ENCODE peak calls at places on chromosomes 12 and 14, in five cellular contexts. One of them, this sample, is unnamed.

GRCh38 chr12:127550271-127550670 is 716.7 kb upstream of the TMEM132C start:
- DNase-seq in GM13976: no peak
- DNase-seq in activated naive CD8-positive, alpha-beta T cell treated with anti-CD3 and anti-CD28 coated beads, Interleukin-2, amount 50 U/mL, for 24 hours: no peak
- DNase-seq in HFF-Myc: no peak
- DNase-seq in NCI-H1417: no peak
- DNase-seq in this sample: no peak

GRCh38 chr12:12909228-12909994 is 18.0 kb downstream of the GPRC5A start:
- DNase-seq in activated naive CD8-positive, alpha-beta T cell treated with anti-CD3 and anti-CD28 coated beads, Interleukin-2, amount 50 U/mL, for 24 hours: no peak
- DNase-seq in HFF-Myc: no peak
- DNase-seq in NCI-H1417: no peak
- DNase-seq in GM13976: peak
- DNase-seq in this sample: no peak

GRCh38 chr12:116713529-116713928 is 24.3 kb downstream of the SPRING1 start:
- DNase-seq in activated naive CD8-positive, alpha-beta T cell treated with anti-CD3 and anti-CD28 coated beads, Interleukin-2, amount 50 U/mL, for 24 hours: no peak
- DNase-seq in GM13976: no peak
- DNase-seq in NCI-H1417: no peak
- DNase-seq in HFF-Myc: no peak
- DNase-seq in this sample: no peak

GRCh38 chr12:119835068-119835467 is 42.1 kb downstream of the CIT start:
- DNase-seq in activated naive CD8-positive, alpha-beta T cell treated with anti-CD3 and anti-CD28 coated beads, Interleukin-2, amount 50 U/mL, for 24 hours: no peak
- DNase-seq in HFF-Myc: no peak
- DNase-seq in NCI-H1417: no peak
- DNase-seq in GM13976: no peak
- DNase-seq in this sample: no peak

GRCh38 chr12:57893460-57894353 is 47.2 kb upstream of the CTDSP2 start:
- DNase-seq in activated naive CD8-positive, alpha-beta T cell treated with anti-CD3 and anti-CD28 coated beads, Interleukin-2, amount 50 U/mL, for 24 hours: no peak
- DNase-seq in HFF-Myc: peak
- DNase-seq in GM13976: no peak
- DNase-seq in NCI-H1417: no peak
- DNase-seq in this sample: peak

GRCh38 chr12:101298426-101298825 is 18.5 kb downstream of the UTP20 start:
- DNase-seq in GM13976: no peak
- DNase-seq in NCI-H1417: no peak
- DNase-seq in activated naive CD8-positive, alpha-beta T cell treated with anti-CD3 and anti-CD28 coated beads, Interleukin-2, amount 50 U/mL, for 24 hours: no peak
- DNase-seq in HFF-Myc: peak
- DNase-seq in this sample: no peak

GRCh38 chr12:123089125-123089524 is 61.8 kb downstream of the PITPNM2 start:
- DNase-seq in activated naive CD8-positive, alpha-beta T cell treated with anti-CD3 and anti-CD28 coated beads, Interleukin-2, amount 50 U/mL, for 24 hours: no peak
- DNase-seq in GM13976: no peak
- DNase-seq in NCI-H1417: no peak
- DNase-seq in HFF-Myc: no peak
- DNase-seq in this sample: no peak

GRCh38 chr12:54374555-54375257 is 9.8 kb downstream of the ZNF385A start:
- DNase-seq in NCI-H1417: no peak
- DNase-seq in HFF-Myc: no peak
- DNase-seq in GM13976: no peak
- DNase-seq in activated naive CD8-positive, alpha-beta T cell treated with anti-CD3 and anti-CD28 coated beads, Interleukin-2, amount 50 U/mL, for 24 hours: no peak
- DNase-seq in this sample: no peak

GRCh38 chr12:49619286-49619685 is 4.1 kb upstream of the PRPF40B start:
- DNase-seq in GM13976: no peak
- DNase-seq in HFF-Myc: no peak
- DNase-seq in NCI-H1417: no peak
- DNase-seq in activated naive CD8-positive, alpha-beta T cell treated with anti-CD3 and anti-CD28 coated beads, Interleukin-2, amount 50 U/mL, for 24 hours: no peak
- DNase-seq in this sample: peak

GRCh38 chr14:90577661-90578282 is 180.9 kb downstream of the CALM1 start:
- DNase-seq in GM13976: no peak
- DNase-seq in NCI-H1417: no peak
- DNase-seq in activated naive CD8-positive, alpha-beta T cell treated with anti-CD3 and anti-CD28 coated beads, Interleukin-2, amount 50 U/mL, for 24 hours: no peak
- DNase-seq in HFF-Myc: no peak
- DNase-seq in this sample: no peak

GRCh38 chr12:3446653-3447270 is 44.2 kb upstream of the PRMT8 start:
- DNase-seq in HFF-Myc: no peak
- DNase-seq in NCI-H1417: no peak
- DNase-seq in activated naive CD8-positive, alpha-beta T cell treated with anti-CD3 and anti-CD28 coated beads, Interleukin-2, amount 50 U/mL, for 24 hours: no peak
- DNase-seq in GM13976: no peak
- DNase-seq in this sample: no peak

GRCh38 chr14:34175574-34175973 is 224.7 kb upstream of the EGLN3 start:
- DNase-seq in NCI-H1417: no peak
- DNase-seq in activated naive CD8-positive, alpha-beta T cell treated with anti-CD3 and anti-CD28 coated beads, Interleukin-2, amount 50 U/mL, for 24 hours: no peak
- DNase-seq in HFF-Myc: no peak
- DNase-seq in GM13976: no peak
- DNase-seq in this sample: no peak

GRCh38 chr14:68948686-68949085 is 30.4 kb downstream of the ACTN1 start:
- DNase-seq in GM13976: no peak
- DNase-seq in NCI-H1417: no peak
- DNase-seq in activated naive CD8-positive, alpha-beta T cell treated with anti-CD3 and anti-CD28 coated beads, Interleukin-2, amount 50 U/mL, for 24 hours: no peak
- DNase-seq in HFF-Myc: no peak
- DNase-seq in this sample: no peak

GRCh38 chr12:52044284-52044983 is 6.8 kb upstream of the NR4A1 start:
- DNase-seq in activated naive CD8-positive, alpha-beta T cell treated with anti-CD3 and anti-CD28 coated beads, Interleukin-2, amount 50 U/mL, for 24 hours: no peak
- DNase-seq in GM13976: no peak
- DNase-seq in NCI-H1417: no peak
- DNase-seq in HFF-Myc: no peak
- DNase-seq in this sample: no peak

GRCh38 chr12:31322651-31323248 is 3.2 kb downstream of the SINHCAF start:
- DNase-seq in NCI-H1417: no peak
- DNase-seq in HFF-Myc: peak
- DNase-seq in activated naive CD8-positive, alpha-beta T cell treated with anti-CD3 and anti-CD28 coated beads, Interleukin-2, amount 50 U/mL, for 24 hours: no peak
- DNase-seq in GM13976: no peak
- DNase-seq in this sample: no peak

GRCh38 chr14:23551266-23552028 is at the start of gene ZFHX2:
- DNase-seq in HFF-Myc: no peak
- DNase-seq in activated naive CD8-positive, alpha-beta T cell treated with anti-CD3 and anti-CD28 coated beads, Interleukin-2, amount 50 U/mL, for 24 hours: peak
- DNase-seq in NCI-H1417: peak
- DNase-seq in GM13976: peak
- DNase-seq in this sample: no peak

GRCh38 chr12:47377414-47378221 is 297.9 kb upstream of the AMIGO2 start:
- DNase-seq in NCI-H1417: no peak
- DNase-seq in activated naive CD8-positive, alpha-beta T cell treated with anti-CD3 and anti-CD28 coated beads, Interleukin-2, amount 50 U/mL, for 24 hours: no peak
- DNase-seq in HFF-Myc: peak
- DNase-seq in GM13976: no peak
- DNase-seq in this sample: no peak

GRCh38 chr12:42498549-42499247 is 90.8 kb downstream of the PRICKLE1 start:
- DNase-seq in GM13976: no peak
- DNase-seq in activated naive CD8-positive, alpha-beta T cell treated with anti-CD3 and anti-CD28 coated beads, Interleukin-2, amount 50 U/mL, for 24 hours: no peak
- DNase-seq in NCI-H1417: no peak
- DNase-seq in HFF-Myc: no peak
- DNase-seq in this sample: no peak

GRCh38 chr12:85653731-85654455 is 182.3 kb downstream of the RASSF9 start:
- DNase-seq in HFF-Myc: no peak
- DNase-seq in NCI-H1417: no peak
- DNase-seq in activated naive CD8-positive, alpha-beta T cell treated with anti-CD3 and anti-CD28 coated beads, Interleukin-2, amount 50 U/mL, for 24 hours: no peak
- DNase-seq in GM13976: no peak
- DNase-seq in this sample: no peak

GRCh38 chr12:52300796-52301691 is 9.7 kb upstream of the KRT81 start:
- DNase-seq in activated naive CD8-positive, alpha-beta T cell treated with anti-CD3 and anti-CD28 coated beads, Interleukin-2, amount 50 U/mL, for 24 hours: no peak
- DNase-seq in GM13976: no peak
- DNase-seq in HFF-Myc: no peak
- DNase-seq in NCI-H1417: no peak
- DNase-seq in this sample: no peak

GRCh38 chr12:51821423-51822260 is 26.9 kb downstream of the FIGNL2 start:
- DNase-seq in activated naive CD8-positive, alpha-beta T cell treated with anti-CD3 and anti-CD28 coated beads, Interleukin-2, amount 50 U/mL, for 24 hours: peak
- DNase-seq in GM13976: no peak
- DNase-seq in NCI-H1417: peak
- DNase-seq in HFF-Myc: no peak
- DNase-seq in this sample: no peak

GRCh38 chr12:38516418-38516817 is 199.8 kb downstream of the ALG10B start:
- DNase-seq in activated naive CD8-positive, alpha-beta T cell treated with anti-CD3 and anti-CD28 coated beads, Interleukin-2, amount 50 U/mL, for 24 hours: no peak
- DNase-seq in NCI-H1417: no peak
- DNase-seq in GM13976: no peak
- DNase-seq in HFF-Myc: no peak
- DNase-seq in this sample: no peak

This sample was measured in SK-N-MC.